ENCODE peak calls at places on chromosome 9, in six cellular contexts. G is iPS DF 6.9, I is right lobe of liver, D is HCT116, E is adrenal gland, Q is left lung. Z is an unnamed sample. For H3K27me3 and H3K4me1, the result is how much of the 10 kb centered on the place peaks cover.

GRCh38 chr9:89633920-89634319 is 29.1 kb downstream of the GADD45G start:
- DNase-seq in G (no peak), I (no peak), D (no peak), E (no peak), Q (no peak), Z (no peak)

GRCh38 chr9:92730897-92731296 is 33.7 kb downstream of the BICD2 start:
- DNase-seq in G (no peak), I (no peak), D (no peak), E (no peak), Q (no peak), Z (no peak)

GRCh38 chr9:138022121-138022741 is 144.6 kb downstream of the CACNA1B start:
- DNase-seq in G (peak), I (peak), D (peak), E (no peak), Q (peak), Z (no peak)

GRCh38 chr9:126043691-126044090 is 282.9 kb upstream of the MVB12B start:
- DNase-seq in G (no peak), I (no peak), D (no peak), E (no peak), Q (no peak), Z (no peak)

GRCh38 chr9:81619353-81620008 is 69.9 kb downstream of the TLE1 start:
- DNase-seq in G (no peak), I (no peak), D (no peak), E (no peak), Q (no peak), Z (no peak)

GRCh38 chr9:107242073-107243063 is 40.7 kb upstream of the RAD23B start:
- DNase-seq in G (no peak), I (no peak), D (no peak), E (no peak), Q (no peak), Z (no peak)

GRCh38 chr9:96152550-96152949 is 149.4 kb downstream of the HSD17B3 start:
- DNase-seq in G (no peak), I (no peak), D (no peak), E (no peak), Q (no peak), Z (no peak)

GRCh38 chr9:36560813-36561212 is 11.9 kb upstream of the MELK start:
- DNase-seq in G (no peak), I (no peak), D (no peak), E (no peak), Q (no peak), Z (no peak)

GRCh38 chr9:108645520-108645919 is 210.3 kb downstream of the ACTL7B start:
- DNase-seq in G (no peak), I (no peak), D (no peak), E (no peak), Q (peak), Z (no peak)

GRCh38 chr9:16136961-16137360 is 584.1 kb downstream of the CCDC171 start:
- DNase-seq in G (no peak), I (no peak), D (no peak), E (no peak), Q (no peak), Z (peak)

GRCh38 chr9:18821794-18822193 is 211.2 kb downstream of the SAXO1 start:
- DNase-seq in G (no peak), I (no peak), D (no peak), E (no peak), Q (no peak), Z (no peak)

GRCh38 chr9:137150485-137151060 is 11.6 kb downstream of the GRIN1 start:
- DNase-seq in G (no peak), I (no peak), D (peak), E (no peak), Q (peak), Z (peak)

GRCh38 chr9:101706929-101707328 is 31.5 kb downstream of the GRIN3A start:
- DNase-seq in G (no peak), I (no peak), D (no peak), E (no peak), Q (no peak), Z (no peak)

GRCh38 chr9:4829956-4830355 is 37.2 kb downstream of the RCL1 start:
- DNase-seq in G (no peak), I (no peak), D (no peak), E (no peak), Q (no peak), Z (no peak)

GRCh38 chr9:1434082-1434481 is 383.9 kb downstream of the DMRT2 start:
- DNase-seq in G (no peak), I (no peak), D (no peak), E (no peak), Q (no peak), Z (peak)

GRCh38 chr9:80789831-80790230 is 899.5 kb downstream of the TLE1 start:
- DNase-seq in G (no peak), I (no peak), D (no peak), E (no peak), Q (no peak), Z (no peak)

GRCh38 chr9:136619742-136620440 is 42.8 kb upstream of the EGFL7 start:
- DNase-seq in G (no peak), I (peak), D (no peak), E (peak), Q (peak), Z (no peak)

GRCh38 chr9:96279927-96280326 is 22.0 kb downstream of the HSD17B3 start:
- DNase-seq in G (no peak), I (no peak), D (no peak), E (no peak), Q (no peak), Z (no peak)

GRCh38 chr9:7481570-7481969 is 318.0 kb downstream of the DMAC1 start:
- DNase-seq in G (no peak), I (no peak), D (no peak), E (no peak), Q (no peak), Z (no peak)

GRCh38 chr9:90810686-90811085 is 9.1 kb downstream of the SYK start:
- DNase-seq in G (no peak), I (no peak), D (no peak), E (no peak), Q (no peak), Z (no peak)

GRCh38 chr9:128891354-128892222 is 9.7 kb downstream of the LRRC8A start:
- DNase-seq in G (no peak), I (no peak), D (no peak), E (no peak), Q (no peak), Z (no peak)

GRCh38 chr9:127047971-127048370 is 74.5 kb downstream of the ANGPTL2 start:
- DNase-seq in G (no peak), I (no peak), D (no peak), E (no peak), Q (no peak), Z (no peak)
- H3K27ac ChIP-seq in G (no peak), I (peak), D (no peak), E (no peak), Q (peak), Z (no peak)

GRCh38 chr9:132415181-132415580 is 5.2 kb downstream of the CFAP77 start:
- DNase-seq in G (no peak), I (no peak), D (no peak), E (no peak), Q (no peak), Z (no peak)
- H3K27me3 ChIP-seq in G (under half), I (under half), D (under half), E (under half), Q (half or more), Z (under half)

DNA sequence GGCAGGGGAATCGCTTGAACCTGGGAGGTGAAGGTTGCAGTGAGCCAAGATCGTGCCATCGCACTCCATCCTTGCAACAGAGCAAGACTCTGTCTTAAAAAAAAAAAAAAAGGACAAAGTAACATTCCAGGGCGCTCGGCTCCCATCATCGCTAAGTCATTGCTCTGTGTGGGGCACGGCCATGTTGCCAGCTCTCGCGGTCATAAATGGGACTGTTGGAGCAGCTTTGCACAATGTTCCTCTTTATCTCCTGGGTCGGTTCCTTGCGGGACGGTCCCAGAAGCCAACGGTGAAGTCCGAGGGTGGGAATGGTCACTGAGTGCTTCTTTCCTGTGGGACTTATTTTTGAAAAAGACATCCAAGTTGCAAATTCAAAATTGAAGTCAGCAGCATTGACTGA is 65.5 kb downstream of the HMCN2 start:
- DNase-seq in G (no peak), I (no peak), D (no peak), E (no peak), Q (no peak), Z (no peak)
- H3K4me1 ChIP-seq in G (under half), I (under half), D (under half), E (under half), Q (under half), Z (half or more)

DNA sequence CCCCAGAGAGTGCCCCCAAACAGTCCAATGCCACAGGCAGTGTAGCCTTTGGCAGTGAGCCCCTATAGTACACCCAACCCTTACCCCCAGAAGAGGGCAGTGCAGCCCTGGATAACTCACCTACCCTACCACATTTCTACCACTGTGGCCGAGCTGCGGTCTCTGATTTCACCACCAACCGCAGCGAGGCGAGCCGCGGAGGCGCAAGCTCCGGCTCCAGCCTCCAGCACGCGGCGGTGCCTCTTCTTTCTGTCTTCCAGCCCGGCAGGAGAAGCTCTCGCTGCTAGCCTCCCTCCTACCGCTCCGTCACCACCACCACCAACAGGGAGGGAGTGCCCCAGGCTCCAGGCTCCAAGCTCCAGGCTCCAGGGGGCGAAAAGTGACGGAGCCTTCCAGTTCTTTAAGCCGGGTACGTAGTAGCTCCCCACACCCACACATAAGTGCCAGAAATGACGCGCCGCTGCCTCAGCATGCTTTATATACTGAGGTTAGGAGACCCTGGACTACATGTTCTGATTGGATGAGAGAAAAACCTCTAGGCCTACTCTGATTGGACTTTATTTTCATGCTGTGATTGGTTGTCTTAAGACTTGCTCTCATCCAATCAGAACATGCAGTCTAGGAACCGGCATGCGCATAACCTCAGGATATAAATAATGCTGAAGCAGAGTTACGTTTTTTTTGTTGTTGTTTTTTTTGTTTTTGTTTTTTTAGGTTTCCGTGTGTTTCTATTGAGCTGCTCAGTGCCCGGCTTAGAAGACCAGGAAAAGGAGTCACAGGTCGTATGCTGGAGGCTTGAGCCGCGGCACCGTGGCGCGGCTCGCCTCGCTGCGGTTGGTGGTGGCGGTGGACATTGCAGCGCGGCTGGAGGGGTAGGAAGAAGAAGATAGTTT is at the start of gene PCAT7:
- DNase-seq in G (peak), I (peak), D (peak), E (peak), Q (peak), Z (peak)
- H3K27ac ChIP-seq in G (no peak), I (peak), D (peak), E (no peak), Q (no peak), Z (no peak)

GRCh38 chr9:127723450-127723849 is 7.6 kb downstream of the TTC16 start:
- DNase-seq in G (no peak), I (no peak), D (no peak), E (no peak), Q (no peak), Z (no peak)
- H3K27me3 ChIP-seq in G (under half), I (under half), D (under half), E (under half), Q (under half), Z (under half)

GRCh38 chr9:78294290-78295176 is 2.4 kb upstream of the PSAT1 start:
- DNase-seq in G (no peak), I (no peak), D (no peak), E (no peak), Q (no peak), Z (no peak)

GRCh38 chr9:78295177-78295575 is 1.7 kb upstream of the PSAT1 start:
- DNase-seq in G (no peak), I (no peak), D (no peak), E (no peak), Q (no peak), Z (no peak)

GRCh38 chr9:78296208-78296892 is 575 bp upstream of the PSAT1 start:
- DNase-seq in G (no peak), I (peak), D (no peak), E (peak), Q (peak), Z (peak)

GRCh38 chr9:78296893-78297671 is at the start of gene PSAT1:
- DNase-seq in G (peak), I (peak), D (peak), E (peak), Q (peak), Z (peak)

DNA sequence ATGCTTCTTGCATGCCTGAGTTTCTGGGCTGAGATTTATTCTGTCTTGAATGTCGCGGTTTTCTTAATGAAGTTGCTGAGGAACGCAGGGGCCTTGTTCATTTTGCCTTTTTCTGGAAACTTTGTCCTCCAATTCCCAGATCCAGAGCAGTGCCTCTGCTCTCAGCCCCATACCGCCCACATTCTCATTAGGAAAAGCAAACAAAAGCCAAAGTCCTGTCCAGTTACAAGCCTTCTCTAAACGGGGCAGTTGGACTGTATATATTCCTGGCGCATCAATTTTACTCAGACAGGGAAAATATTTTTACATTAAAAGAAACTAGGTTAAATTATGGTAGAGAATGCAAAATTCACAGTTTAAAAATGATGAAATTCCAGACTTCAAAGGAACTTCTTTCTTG is 1.2 kb upstream of the PSAT1 start:
- DNase-seq in G (no peak), I (no peak), D (no peak), E (no peak), Q (no peak), Z (peak)
- H3K4me1 ChIP-seq in G (under half), I (half or more), D (under half), E (under half), Q (under half), Z (under half)

DNA sequence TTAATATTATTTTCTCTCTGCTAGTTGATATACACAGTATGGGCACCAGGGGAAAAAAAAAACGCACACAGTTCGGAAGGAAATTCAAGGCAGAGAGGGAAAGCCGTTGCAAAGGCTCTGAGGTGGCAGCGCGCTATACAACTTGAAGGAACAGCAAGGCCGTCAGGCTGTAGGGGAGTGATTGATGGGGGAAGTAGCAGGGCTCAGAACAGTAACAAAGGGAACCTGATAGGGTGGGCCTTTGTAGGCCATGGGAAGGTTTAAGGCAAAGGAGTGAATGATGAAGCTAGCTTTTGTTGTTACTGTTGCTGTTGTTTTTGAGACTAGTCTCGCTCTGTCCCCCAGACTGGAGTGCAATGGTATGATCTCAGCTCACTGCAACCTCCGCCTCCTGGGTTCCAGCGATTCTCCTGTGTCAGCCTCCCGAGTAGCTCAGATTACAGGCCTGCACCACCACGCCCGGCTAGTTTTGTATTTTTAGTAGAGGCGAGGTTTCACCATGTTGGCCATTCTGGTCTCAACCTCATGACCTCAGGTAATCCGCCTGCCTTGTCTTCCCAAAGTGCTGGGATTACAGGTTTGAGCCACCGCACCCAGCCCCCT is 27.0 kb downstream of the AQP7 start:
- DNase-seq in G (no peak), I (no peak), D (peak), E (peak), Q (no peak), Z (peak)
- H3K27ac ChIP-seq in G (no peak), I (no peak), D (peak), E (no peak), Q (peak), Z (peak)

DNA sequence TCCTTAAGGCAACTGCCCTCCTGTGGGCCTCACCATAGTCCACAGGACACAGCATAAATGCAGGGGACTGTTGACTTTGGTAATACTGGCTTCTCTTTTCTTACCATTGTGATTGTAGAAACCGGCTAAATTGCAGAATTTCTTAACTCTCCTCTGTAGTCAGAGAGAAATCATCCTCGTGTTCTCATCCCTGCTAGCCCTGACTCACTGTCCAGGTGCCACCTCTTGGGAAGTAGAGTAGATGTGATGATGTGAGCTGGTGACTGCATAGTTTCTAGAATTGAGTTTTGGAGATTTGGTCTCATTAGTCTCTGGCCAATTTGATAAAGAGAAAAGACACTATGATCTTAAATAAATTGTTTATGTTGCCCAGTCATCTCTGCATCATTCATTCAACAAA is 5.5 kb downstream of the PHF24 start:
- DNase-seq in G (no peak), I (no peak), D (no peak), E (no peak), Q (no peak), Z (no peak)
- H3K27me3 ChIP-seq in G (under half), I (under half), D (half or more), E (under half), Q (half or more), Z (under half)

Z was measured in SJCRH30.